ENCODE peak calls at places on chromosomes 11 and 22, in five cellular contexts. J is gastrocnemius medialis, O is fibroblast of lung, Z is Panc1, N is AG04450. T is an unnamed sample.

GRCh38 chr11:17972987-17973386 is 39.9 kb downstream of the SERGEF start:
- DNase-seq in J (peak; percentile 67), O (peak; percentile 92), Z (peak; percentile 12), N (peak; percentile 83), T (peak; percentile 59)

GRCh38 chr22:45682069-45682468 is 10.4 kb downstream of the ATXN10 start:
- DNase-seq in J (no peak), O (peak; percentile 44), Z (no peak), N (no peak), T (no peak)

GRCh38 chr11:16169541-16169940 is 186.8 kb downstream of the SOX6 start:
- DNase-seq in J (no peak), O (peak; percentile 34), Z (no peak), N (no peak), T (no peak)

GRCh38 chr11:71425851-71426250 is 22.3 kb downstream of the DHCR7 start:
- DNase-seq in J (no peak), O (no peak), Z (no peak), N (no peak), T (no peak)

GRCh38 chr11:131064373-131064991 is 148.2 kb upstream of the SNX19 start:
- DNase-seq in J (no peak), O (peak; percentile 65), Z (peak; percentile 45), N (peak; percentile 55), T (peak; percentile 52)

GRCh38 chr11:3134218-3134621 is 30.9 kb downstream of the OSBPL5 start:
- DNase-seq in J (peak; percentile 10), O (no peak), Z (no peak), N (no peak), T (no peak)

GRCh38 chr22:22770881-22771280 is 116.7 kb upstream of the IGLL5 start:
- DNase-seq in J (no peak), O (no peak), Z (no peak), N (no peak), T (no peak)

GRCh38 chr11:64264371-64264852 is 13.1 kb downstream of the PLCB3 start:
- DNase-seq in J (no peak), O (no peak), Z (no peak), N (no peak), T (no peak)

GRCh38 chr11:59523541-59523940 is 12.2 kb downstream of the OR4D9 start:
- DNase-seq in J (no peak), O (no peak), Z (no peak), N (no peak), T (no peak)

GRCh38 chr11:131889146-131889577 is 518.7 kb downstream of the NTM start:
- DNase-seq in J (no peak), O (peak; percentile 90), Z (no peak), N (peak; percentile 80), T (peak; percentile 94)

GRCh38 chr11:73072935-73073481 is 69.1 kb downstream of the FCHSD2 start:
- DNase-seq in J (no peak), O (peak; percentile 15), Z (peak; percentile 61), N (no peak), T (no peak)

GRCh38 chr11:6618117-6619020 is 853 bp downstream of the TPP1 start:
- DNase-seq in J (no peak), O (peak; percentile 83), Z (no peak), N (peak; percentile 59), T (peak; percentile 80)

GRCh38 chr11:129375731-129376657 is at the start of gene BARX2:
- DNase-seq in J (no peak), O (peak; percentile 66), Z (peak; percentile 35), N (peak; percentile 11), T (peak; percentile 59)

GRCh38 chr22:49862408-49862776 is 8.7 kb downstream of the ZBED4 start:
- DNase-seq in J (no peak), O (peak; percentile 11), Z (no peak), N (no peak), T (no peak)

GRCh38 chr11:35424157-35424945 is 5.0 kb upstream of the SLC1A2 start:
- DNase-seq in J (no peak), O (peak; percentile 71), Z (no peak), N (no peak), T (no peak)

GRCh38 chr22:20610757-20611156 is 103.3 kb downstream of the MED15 start:
- DNase-seq in J (no peak), O (no peak), Z (no peak), N (no peak), T (no peak)

GRCh38 chr11:12088531-12088930 is 21.9 kb upstream of the MICAL2 start:
- DNase-seq in J (no peak), O (no peak), Z (no peak), N (no peak), T (no peak)

GRCh38 chr11:78189851-78190250 is 1.1 kb downstream of the USP35 start:
- DNase-seq in J (no peak), O (no peak), Z (no peak), N (no peak), T (no peak)

GRCh38 chr11:111395749-111396148 is 16.7 kb upstream of the POU2AF1 start:
- DNase-seq in J (no peak), O (no peak), Z (no peak), N (no peak), T (no peak)

GRCh38 chr11:65524010-65524746 is 705 bp upstream of the SCYL1 start:
- DNase-seq in J (peak; percentile 48), O (no peak), Z (no peak), N (no peak), T (no peak)
- H3K27ac ChIP-seq in J (peak overlapping the region; percentile 75), O (no peak overlapping the region), Z (peak overlapping the region; percentile 15), N (peak overlapping the region; percentile 39), T (no peak overlapping the region)

GRCh38 chr22:38174626-38175025 is 7.0 kb downstream of the PLA2G6 start:
- DNase-seq in J (no peak), O (no peak), Z (no peak), N (no peak), T (no peak)

GRCh38 chr22:38172016-38172431 is 9.6 kb downstream of the PLA2G6 start:
- DNase-seq in J (peak; percentile 53), O (peak; percentile 75), Z (no peak), N (no peak), T (no peak)

GRCh38 chr22:38172489-38173155 is 9.0 kb downstream of the PLA2G6 start:
- DNase-seq in J (peak; percentile 63), O (peak; percentile 57), Z (no peak), N (no peak), T (peak; percentile 29)

GRCh38 chr22:38175206-38176118 is 6.2 kb downstream of the PLA2G6 start:
- DNase-seq in J (no peak), O (no peak), Z (no peak), N (no peak), T (no peak)

DNA sequence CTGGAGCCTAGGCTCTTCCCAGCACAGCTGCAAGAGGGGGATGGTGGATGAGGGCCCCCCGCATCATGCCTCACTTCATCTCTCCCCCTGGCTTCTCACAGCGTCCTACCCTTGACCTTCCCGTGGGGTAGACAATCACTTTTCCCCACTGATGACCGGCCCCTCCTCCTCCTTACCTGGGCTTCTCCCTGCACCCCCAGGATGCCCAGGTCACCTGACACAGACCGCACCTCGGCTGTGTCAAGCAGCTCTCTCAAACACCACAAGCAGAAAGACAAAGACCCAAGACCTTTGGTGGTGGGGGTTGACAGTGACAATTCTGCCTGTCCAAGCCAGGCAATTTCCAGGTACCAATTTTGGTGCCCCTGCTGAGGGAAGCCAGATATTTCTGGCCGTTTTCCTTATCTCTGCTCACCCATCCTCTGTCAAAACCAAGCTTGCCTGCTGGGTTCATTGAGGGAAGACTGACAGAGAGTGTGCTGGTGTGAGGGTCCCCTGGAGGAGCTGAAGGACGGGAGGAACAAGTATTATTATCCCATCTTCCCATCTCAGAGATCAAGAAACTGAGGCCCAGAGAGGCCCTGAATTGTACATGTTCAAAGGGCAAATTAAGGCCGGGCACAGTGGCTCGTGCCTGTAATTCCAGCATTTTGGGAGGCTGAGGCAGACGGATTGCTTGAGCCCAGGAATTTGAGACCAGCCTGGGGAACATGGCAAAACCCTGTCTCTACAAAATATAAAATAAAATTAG is 8.3 kb downstream of the PLA2G6 start:
- DNase-seq in J (no peak), O (no peak), Z (no peak), N (no peak), T (no peak)
- H3K27ac ChIP-seq in J (peak overlapping the region; percentile 77), O (no peak overlapping the region), Z (peak overlapping the region; percentile 57), N (no peak overlapping the region), T (no peak overlapping the region)

DNA sequence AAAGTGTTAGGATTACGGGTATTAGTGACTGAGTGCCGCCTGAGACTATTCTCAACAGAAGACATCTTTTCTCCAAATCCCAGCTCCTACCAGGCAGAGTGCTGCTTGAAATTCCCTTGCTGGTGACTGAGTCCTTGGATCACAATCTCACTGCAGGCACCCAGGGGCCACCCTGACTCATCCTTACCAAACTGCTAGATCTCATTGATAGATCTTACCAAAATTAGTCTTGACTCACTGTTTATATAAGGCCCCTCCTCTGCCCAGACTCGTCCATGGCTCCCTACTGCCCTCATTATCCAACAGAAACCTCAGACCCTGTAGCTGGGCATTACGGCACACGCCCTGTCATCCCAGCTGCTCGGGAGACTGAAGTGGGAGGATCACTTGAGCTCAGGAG is 14.7 kb downstream of the TBC1D10A start:
- DNase-seq in J (no peak), O (peak; percentile 91), Z (no peak), N (no peak), T (peak; percentile 67)
- H3K27ac ChIP-seq in J (peak overlapping the region; percentile 68), O (peak overlapping the region; percentile 49), Z (peak overlapping the region; percentile 18), N (peak overlapping the region; percentile 47), T (no peak overlapping the region)

DNA sequence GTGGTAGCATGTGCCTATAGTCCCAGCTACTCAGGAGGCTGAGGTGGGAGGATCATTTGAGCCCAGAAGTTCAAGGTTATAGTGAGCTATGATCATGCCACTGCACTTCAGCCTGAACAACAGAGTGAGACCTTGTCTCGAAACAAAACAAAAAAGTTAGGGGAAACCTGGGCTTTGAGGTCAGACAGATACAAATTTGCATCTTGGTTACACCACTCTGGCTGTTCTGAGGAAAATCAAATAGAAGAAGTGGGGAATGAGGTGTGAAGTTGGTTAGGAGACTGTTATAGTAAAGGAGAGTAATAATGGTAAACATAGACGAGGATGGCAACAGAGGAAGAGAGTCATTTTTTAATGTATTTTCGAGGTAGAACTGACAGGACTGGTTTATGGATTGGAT is 62.6 kb downstream of the PPME1 start:
- DNase-seq in J (no peak), O (no peak), Z (no peak), N (no peak), T (no peak)
- H3K27ac ChIP-seq in J (no peak overlapping the region), O (no peak overlapping the region), Z (no peak overlapping the region), N (no peak overlapping the region), T (no peak overlapping the region)

DNA sequence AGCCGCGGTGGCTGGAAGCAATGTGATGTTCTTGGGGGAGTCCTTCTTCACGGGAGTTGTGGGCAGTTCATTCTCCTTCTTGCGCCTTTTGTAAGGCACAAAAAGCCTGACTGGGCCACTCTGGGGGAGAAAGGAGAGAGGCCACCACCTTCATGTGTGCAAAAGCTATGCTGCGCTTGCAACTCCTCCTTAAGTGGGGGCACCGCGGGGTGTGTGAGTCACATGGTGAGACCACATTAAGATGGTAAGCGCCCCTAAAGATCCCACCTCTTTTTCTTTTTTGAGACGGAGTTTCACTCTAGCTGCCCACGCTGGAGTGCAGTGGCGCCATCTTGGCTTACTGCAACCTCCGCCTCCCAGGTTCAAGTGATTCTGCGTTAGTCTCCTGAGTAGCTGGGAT is 14.1 kb downstream of the DEAF1 start:
- DNase-seq in J (no peak), O (no peak), Z (no peak), N (no peak), T (no peak)
- H3K27ac ChIP-seq in J (no peak overlapping the region), O (no peak overlapping the region), Z (no peak overlapping the region), N (no peak overlapping the region), T (no peak overlapping the region)